ENCODE peak calls at places on chromosomes 11 and 22, in seven cellular contexts. Q, P, N, W, C, D and L are unnamed samples.
A peak's percentile ranks its signal among the peaks of the same experiment; 100 is the strongest.

GRCh38 chr11:68842427-68843051 is 823 bp upstream of the CPT1A start:
- DNase-seq in Q (no peak), P (no peak), N (no peak), W (no peak), C (no peak), D (no peak), L (peak; percentile 10)

GRCh38 chr11:20563871-20564270 is 35.5 kb upstream of the SLC6A5 start:
- DNase-seq in Q (no peak), P (no peak), N (no peak), W (no peak), C (no peak), D (no peak), L (no peak)

GRCh38 chr11:62054484-62055121 is 69.2 kb upstream of the INCENP start:
- DNase-seq in Q (no peak), P (peak; percentile 37), N (no peak), W (peak; percentile 78), C (peak; percentile 38), D (peak; percentile 95), L (peak; percentile 14)

GRCh38 chr11:95641506-95641905 is 148.1 kb downstream of the FAM76B start:
- DNase-seq in Q (no peak), P (no peak), N (no peak), W (no peak), C (no peak), D (no peak), L (peak; percentile 68)

GRCh38 chr11:69437001-69437875 is 44.2 kb upstream of the LINC01488 start:
- DNase-seq in Q (peak; percentile 74), P (no peak), N (peak; percentile 57), W (peak; percentile 82), C (no peak), D (peak; percentile 97), L (no peak)

GRCh38 chr11:75673977-75674582 is 5.2 kb upstream of the MAP6 start:
- DNase-seq in Q (peak; percentile 61), P (peak; percentile 53), N (peak; percentile 47), W (peak; percentile 15), C (peak; percentile 42), D (peak; percentile 51), L (peak; percentile 16)

GRCh38 chr11:71080239-71081097 is 171.9 kb downstream of the SHANK2 start:
- DNase-seq in Q (peak; percentile 37), P (peak; percentile 79), N (peak; percentile 8), W (peak; percentile 76), C (no peak), D (peak; percentile 71), L (peak; percentile 65)

GRCh38 chr22:40107244-40107643 is 70.5 kb upstream of the TNRC6B start:
- DNase-seq in Q (no peak), P (peak; percentile 41), N (no peak), W (no peak), C (no peak), D (no peak), L (peak; percentile 65)

GRCh38 chr11:36122715-36123114 is 166.5 kb downstream of the COMMD9 start:
- DNase-seq in Q (no peak), P (peak; percentile 26), N (no peak), W (no peak), C (peak; percentile 46), D (no peak), L (no peak)

GRCh38 chr22:36641902-36642640 is 61.5 kb downstream of the CACNG2 start:
- DNase-seq in Q (peak; percentile 32), P (peak; percentile 97), N (peak; percentile 14), W (no peak), C (no peak), D (peak; percentile 75), L (no peak)

GRCh38 chr11:28659716-28660348 is 551.6 kb downstream of the METTL15 start:
- DNase-seq in Q (no peak), P (no peak), N (no peak), W (no peak), C (no peak), D (no peak), L (no peak)

GRCh38 chr11:84890706-84891105 is 736.4 kb downstream of the DLG2 start:
- DNase-seq in Q (peak; percentile 57), P (peak; percentile 27), N (peak; percentile 39), W (no peak), C (no peak), D (no peak), L (no peak)

GRCh38 chr11:45078236-45079074 is 68.0 kb upstream of the PRDM11 start:
- DNase-seq in Q (no peak), P (peak; percentile 81), N (no peak), W (no peak), C (no peak), D (no peak), L (no peak)

GRCh38 chr22:44683237-44683636 is 18.8 kb upstream of the PRR5 start:
- DNase-seq in Q (no peak), P (no peak), N (no peak), W (no peak), C (no peak), D (no peak), L (no peak)

GRCh38 chr11:110093407-110094297 is 460 bp downstream of the ZC3H12C start:
- DNase-seq in Q (peak; percentile 51), P (peak; percentile 82), N (peak; percentile 52), W (peak; percentile 11), C (peak; percentile 67), D (peak; percentile 48), L (peak; percentile 56)

GRCh38 chr22:41914611-41915034 is 251 bp downstream of the SHISA8 start:
- DNase-seq in Q (no peak), P (no peak), N (no peak), W (no peak), C (no peak), D (no peak), L (no peak)

GRCh38 chr22:41911292-41911611 is 3.6 kb downstream of the SHISA8 start:
- DNase-seq in Q (no peak), P (no peak), N (no peak), W (no peak), C (no peak), D (no peak), L (no peak)

GRCh38 chr22:41913842-41914534 is 886 bp downstream of the SHISA8 start:
- DNase-seq in Q (no peak), P (peak; percentile 18), N (no peak), W (no peak), C (no peak), D (no peak), L (no peak)

GRCh38 chr22:41912338-41913039 is 2.4 kb downstream of the SHISA8 start:
- DNase-seq in Q (no peak), P (no peak), N (no peak), W (no peak), C (no peak), D (no peak), L (no peak)

DNA sequence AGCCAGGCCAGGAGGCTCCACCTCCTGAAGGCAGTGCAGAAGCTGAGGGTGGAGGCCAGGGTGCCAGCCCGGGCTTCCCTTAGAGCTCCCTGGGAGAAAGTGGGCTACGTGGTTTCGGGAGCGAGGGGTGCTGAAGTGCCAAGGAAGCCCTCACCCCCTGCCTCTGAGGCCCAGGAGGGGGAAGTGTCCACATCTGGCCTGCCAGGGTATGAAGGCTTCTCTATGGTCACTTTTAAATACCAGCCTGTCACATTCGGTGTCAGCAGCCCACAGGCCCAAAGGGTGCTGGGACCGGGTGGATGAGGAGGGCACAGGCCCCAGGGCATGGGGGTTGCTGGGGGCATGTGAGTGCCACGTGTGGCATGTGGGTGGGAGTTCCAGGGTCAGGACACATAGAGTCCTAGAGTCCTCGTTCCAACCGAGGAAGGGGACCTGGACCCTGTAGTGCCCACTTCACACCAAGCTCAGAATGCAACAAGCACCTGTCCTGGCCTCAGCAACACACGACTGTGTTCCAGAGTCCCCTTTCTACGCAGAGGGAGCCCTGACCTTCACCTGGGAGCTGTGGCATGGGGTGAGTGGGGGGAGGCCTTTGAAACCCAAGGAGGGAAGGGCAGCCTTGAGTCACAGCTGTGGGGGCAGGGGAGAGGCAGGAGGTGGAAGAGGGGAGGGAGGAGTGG is 1.7 kb downstream of the SHISA8 start:
- DNase-seq in Q (no peak), P (no peak), N (no peak), W (no peak), C (no peak), D (no peak), L (no peak)
- TF ChIP-seq EZH2 in Q (peak; percentile 49), P (no peak), N (peak; percentile 53), W (peak; percentile 73), C (no peak), D (no peak), L (no peak)

GRCh38 chr11:123060265-123061000 is 1.5 kb downstream of the HSPA8 start:
- DNase-seq in Q (no peak), P (no peak), N (no peak), W (no peak), C (no peak), D (no peak), L (peak; percentile 45)
- H3K36me3 ChIP-seq in Q (peaks cover 31% of the 10 kb centered on the region), P (peaks cover 57% of the 10 kb centered on the region), N (peaks cover 55% of the 10 kb centered on the region), W (peaks cover 18% of the 10 kb centered on the region), C (peaks cover 36% of the 10 kb centered on the region), D (peaks cover 59% of the 10 kb centered on the region), L (peaks cover 43% of the 10 kb centered on the region)

DNA sequence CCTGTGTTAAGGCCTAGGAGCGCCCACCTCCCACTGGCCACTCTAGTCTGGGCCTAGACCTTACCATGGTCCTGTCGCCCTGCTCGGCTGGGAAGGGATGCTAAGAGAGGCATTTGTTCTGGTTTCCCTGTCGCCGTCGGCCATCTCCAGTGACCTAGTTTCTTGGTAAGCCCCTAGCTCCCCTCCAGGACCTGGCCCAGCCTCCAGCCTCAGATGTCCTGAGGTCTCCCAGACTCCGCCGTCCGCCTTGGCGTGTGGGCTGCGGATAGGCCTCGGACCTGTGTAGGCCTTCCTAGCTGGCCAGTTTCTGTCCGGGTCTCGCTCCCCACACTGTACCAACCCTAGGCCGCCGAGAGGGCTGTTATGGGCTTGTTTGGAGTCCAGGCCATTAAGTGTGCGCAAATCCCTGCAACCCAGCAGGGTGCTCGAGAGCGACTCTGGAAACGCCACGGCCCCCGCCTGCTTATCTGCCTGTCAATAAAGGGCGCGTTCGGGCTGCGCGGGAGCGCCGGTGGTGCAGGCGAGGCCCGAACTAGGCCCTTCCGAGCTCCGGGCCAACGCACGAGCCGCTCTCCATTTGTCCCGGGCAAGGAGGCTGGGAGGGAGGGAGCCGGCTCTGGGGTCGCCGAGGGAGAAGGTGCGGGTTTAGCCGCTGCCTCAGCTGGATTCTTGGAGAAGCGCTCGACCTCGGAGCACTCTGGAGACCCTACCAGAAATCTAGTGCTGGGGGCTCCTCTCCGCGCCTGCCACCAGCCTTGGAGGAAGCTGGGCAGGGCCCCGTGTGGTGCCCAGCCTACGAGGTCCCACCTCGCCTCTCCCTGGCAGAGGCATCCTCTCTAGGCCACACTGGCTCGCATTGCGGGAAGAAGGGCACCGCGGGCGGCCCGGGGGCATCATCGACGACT is 8.7 kb upstream of the PAX6 start:
- DNase-seq in Q (no peak), P (no peak), N (no peak), W (no peak), C (no peak), D (no peak), L (no peak)
- TF ChIP-seq EZH2 in Q (peak; percentile 64), P (no peak), N (no peak), W (no peak), C (peak; percentile 90), D (no peak), L (no peak)

DNA sequence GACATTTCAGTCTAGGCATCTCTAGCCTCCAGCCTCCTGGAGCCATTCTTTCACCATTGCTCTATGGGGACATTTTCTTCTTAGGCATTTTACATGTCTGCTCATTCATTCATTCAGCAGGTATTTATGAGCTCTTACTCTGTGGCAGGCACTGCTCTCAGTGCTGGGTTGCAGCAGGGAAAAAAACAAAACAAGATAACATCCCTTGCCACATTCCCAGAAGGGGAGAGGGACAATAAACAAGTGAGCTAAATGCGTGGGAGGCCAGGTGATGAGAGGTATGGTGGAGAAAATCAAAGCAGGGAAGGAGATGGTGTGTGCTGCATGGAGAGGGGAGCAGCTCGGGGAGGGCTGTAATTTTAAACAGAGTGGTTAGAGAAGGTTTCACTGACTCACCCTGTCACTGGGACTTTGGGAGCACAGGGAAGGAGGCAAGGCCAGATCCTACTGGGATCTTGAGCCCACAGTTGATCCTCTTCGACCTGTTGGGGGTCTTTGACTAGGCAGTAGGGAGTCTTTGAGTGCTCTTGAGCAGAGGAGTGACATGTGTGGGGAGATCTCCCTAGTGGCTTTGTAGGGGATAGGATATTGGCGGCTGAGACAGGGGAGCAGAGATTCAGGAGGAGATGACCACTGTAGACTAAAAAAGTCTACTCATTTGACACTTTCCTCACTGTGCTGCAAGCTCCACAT is 17.0 kb downstream of the MICAL2 start:
- DNase-seq in Q (no peak), P (no peak), N (no peak), W (no peak), C (no peak), D (no peak), L (no peak)
- H3K36me3 ChIP-seq in Q (peaks cover 2% of the 10 kb centered on the region), P (no peaks in the 10 kb centered on the region), N (peaks cover 43% of the 10 kb centered on the region), W (no peaks in the 10 kb centered on the region), C (no peaks in the 10 kb centered on the region), D (no peaks in the 10 kb centered on the region), L (no peaks in the 10 kb centered on the region)